ENCODE peak calls at places on chromosome 2, in five cellular contexts. E is GM23338, L is suprapubic skin, D is sigmoid colon, Z is spleen. J is an unnamed sample.

GRCh38 chr2:210481601-210482124 is 5.1 kb upstream of the LANCL1 start:
- DNase-seq in E (peak), L (no peak), D (no peak), Z (no peak), J (no peak)

GRCh38 chr2:219769044-219770030 is 141.9 kb downstream of the SLC4A3 start:
- DNase-seq in E (no peak), L (no peak), D (no peak), Z (no peak), J (no peak)

GRCh38 chr2:179677746-179678505 is 183.5 kb downstream of the ZNF385B start:
- DNase-seq in E (no peak), L (no peak), D (no peak), Z (no peak), J (no peak)

GRCh38 chr2:42860518-42861094 is 68.2 kb upstream of the HAAO start:
- DNase-seq in E (no peak), L (peak), D (peak), Z (no peak), J (no peak)

GRCh38 chr2:120820263-120820884 is 84.7 kb downstream of the GLI2 start:
- DNase-seq in E (no peak), L (no peak), D (peak), Z (peak), J (no peak)

GRCh38 chr2:179788104-179788503 is 73.3 kb downstream of the ZNF385B start:
- DNase-seq in E (no peak), L (no peak), D (no peak), Z (no peak), J (no peak)

GRCh38 chr2:96693286-96694200 is 46.3 kb downstream of the LMAN2L start:
- DNase-seq in E (no peak), L (no peak), D (peak), Z (peak), J (no peak)

GRCh38 chr2:189613650-189614420 is 33.2 kb upstream of the SLC40A1 start:
- DNase-seq in E (no peak), L (no peak), D (no peak), Z (no peak), J (no peak)

GRCh38 chr2:237546876-237547395 is 19.4 kb upstream of the PRLH start:
- DNase-seq in E (no peak), L (no peak), D (no peak), Z (peak), J (no peak)

GRCh38 chr2:212381428-212382102 is 157.0 kb downstream of the ERBB4 start:
- DNase-seq in E (no peak), L (no peak), D (no peak), Z (no peak), J (no peak)

GRCh38 chr2:8259106-8259840 is 422.6 kb upstream of the ID2 start:
- DNase-seq in E (no peak), L (no peak), D (no peak), Z (no peak), J (no peak)

GRCh38 chr2:7706791-7707190 is 789.6 kb downstream of the RNF144A start:
- DNase-seq in E (no peak), L (no peak), D (no peak), Z (no peak), J (no peak)

GRCh38 chr2:236871500-236872001 is 214.1 kb upstream of the COPS8 start:
- DNase-seq in E (no peak), L (peak), D (peak), Z (no peak), J (peak)

GRCh38 chr2:101900375-101900774 is 91.4 kb upstream of the IL1R2 start:
- DNase-seq in E (no peak), L (no peak), D (no peak), Z (no peak), J (no peak)

GRCh38 chr2:72934683-72935610 is 17.6 kb downstream of the EMX1 start:
- DNase-seq in E (peak), L (no peak), D (no peak), Z (peak), J (no peak)

GRCh38 chr2:7840651-7841380 is 841.0 kb upstream of the ID2 start:
- DNase-seq in E (no peak), L (no peak), D (no peak), Z (no peak), J (no peak)

GRCh38 chr2:165161510-165161909 is 42.3 kb downstream of the SCN3A start:
- DNase-seq in E (no peak), L (no peak), D (no peak), Z (no peak), J (no peak)

GRCh38 chr2:231370749-231371429 is 24.6 kb upstream of the B3GNT7 start:
- DNase-seq in E (peak), L (no peak), D (no peak), Z (peak), J (no peak)

GRCh38 chr2:231604685-231605606 is 12.3 kb downstream of the TEX44 start:
- DNase-seq in E (peak), L (peak), D (peak), Z (peak), J (peak)

GRCh38 chr2:143034292-143035074 is 94.7 kb upstream of the ARHGAP15 start:
- DNase-seq in E (peak), L (no peak), D (no peak), Z (no peak), J (peak)

GRCh38 chr2:37526856-37527255 is 144.6 kb downstream of the CDC42EP3 start:
- DNase-seq in E (no peak), L (no peak), D (no peak), Z (no peak), J (no peak)

GRCh38 chr2:11784310-11784709 is 37.9 kb downstream of the LPIN1 start:
- DNase-seq in E (no peak), L (no peak), D (no peak), Z (no peak), J (no peak)

GRCh38 chr2:63018439-63018838 is 32.2 kb upstream of the OTX1 start:
- DNase-seq in E (no peak), L (no peak), D (no peak), Z (no peak), J (no peak)

DNA sequence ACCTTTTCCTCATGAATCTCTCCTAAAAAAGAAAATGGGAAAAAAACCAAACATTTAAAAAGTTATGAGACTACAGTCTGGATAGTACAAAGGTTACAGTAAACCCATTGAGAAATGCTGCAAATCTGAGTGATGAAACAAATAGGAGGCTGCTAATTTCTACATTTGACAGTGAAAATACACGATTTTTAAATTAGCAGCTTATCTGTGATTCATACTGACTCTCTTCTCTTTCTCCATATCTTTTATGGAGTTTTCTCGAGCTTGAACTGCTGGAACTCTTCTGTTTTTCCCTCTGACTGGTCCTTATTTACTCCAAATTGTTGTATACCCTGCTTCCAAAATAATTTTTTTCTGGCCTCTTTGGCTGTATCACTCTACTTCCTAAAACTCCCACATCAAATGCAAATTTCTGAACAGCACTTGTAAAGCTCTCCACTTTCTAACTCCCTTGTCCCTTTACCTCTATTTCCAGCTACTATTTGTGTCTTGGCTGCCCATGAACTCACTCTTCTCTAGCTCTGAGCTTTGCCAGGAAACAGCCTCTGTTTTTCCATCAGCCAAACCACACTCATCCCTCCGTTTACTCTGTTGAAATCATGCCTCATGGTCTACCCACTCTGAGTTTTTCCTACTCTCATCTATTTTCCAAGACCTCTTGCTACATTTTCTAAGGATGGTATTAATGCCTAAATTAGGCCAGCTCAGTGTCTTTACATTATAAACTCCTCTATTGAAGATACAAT is 73.7 kb downstream of the RBMS1 start:
- DNase-seq in E (no peak), L (no peak), D (no peak), Z (no peak), J (no peak)
- TF ChIP-seq POLR2AphosphoS5 in E (no peak), L (no peak), D (no peak), Z (no peak), J (no peak)

GRCh38 chr2:223042284-223042683 is 9.7 kb upstream of the KCNE4 start:
- DNase-seq in E (no peak), L (no peak), D (no peak), Z (no peak), J (no peak)

GRCh38 chr2:223042704-223043118 is 9.3 kb upstream of the KCNE4 start:
- DNase-seq in E (no peak), L (no peak), D (no peak), Z (no peak), J (no peak)

GRCh38 chr2:223043164-223043941 is 8.6 kb upstream of the KCNE4 start:
- DNase-seq in E (no peak), L (no peak), D (no peak), Z (no peak), J (no peak)

GRCh38 chr2:223040527-223040926 is 11.5 kb upstream of the KCNE4 start:
- DNase-seq in E (no peak), L (no peak), D (no peak), Z (no peak), J (no peak)

DNA sequence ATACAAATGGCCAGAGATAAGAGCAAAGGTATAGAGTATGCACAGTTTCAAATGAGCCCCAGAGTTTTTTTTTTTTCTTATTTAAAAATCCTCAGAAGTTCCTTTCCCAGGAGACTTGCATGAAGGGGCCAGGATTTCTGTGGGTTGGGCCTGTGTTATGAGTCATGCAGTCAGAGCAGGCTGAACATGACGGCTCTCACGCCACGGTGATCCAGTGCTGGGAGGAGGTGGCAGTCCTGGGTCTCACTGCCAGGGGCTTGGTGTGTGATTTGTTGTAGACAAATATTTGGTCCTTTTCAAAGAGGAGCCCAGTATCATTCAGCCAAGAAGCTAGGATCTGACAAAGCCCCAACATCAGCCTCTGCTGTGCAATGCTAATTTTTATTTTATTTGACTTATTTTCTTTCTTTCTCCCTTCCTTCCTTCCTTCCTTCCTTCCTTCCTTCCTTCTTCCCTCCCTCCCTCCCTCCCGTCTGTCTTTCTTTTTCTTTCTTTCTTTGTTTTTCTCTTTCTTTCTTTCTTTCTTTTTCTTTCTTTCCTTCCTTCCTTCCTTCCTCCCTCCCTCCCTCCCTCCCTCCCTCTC is 10.4 kb upstream of the KCNE4 start:
- DNase-seq in E (no peak), L (peak), D (peak), Z (no peak), J (peak)
- TF ChIP-seq POLR2AphosphoS5 in E (no peak), L (no peak), D (no peak), Z (no peak), J (no peak)

GRCh38 chr2:172048996-172049503 is 36.3 kb upstream of the DLX1 start:
- DNase-seq in E (no peak), L (no peak), D (no peak), Z (no peak), J (no peak)

GRCh38 chr2:172048195-172048995 is 36.9 kb upstream of the DLX1 start:
- DNase-seq in E (no peak), L (no peak), D (no peak), Z (no peak), J (no peak)

GRCh38 chr2:172047486-172048194 is 37.7 kb upstream of the DLX1 start:
- DNase-seq in E (no peak), L (no peak), D (no peak), Z (no peak), J (no peak)

GRCh38 chr2:172046080-172046678 is 39.1 kb upstream of the DLX1 start:
- DNase-seq in E (no peak), L (no peak), D (no peak), Z (no peak), J (no peak)

GRCh38 chr2:172046866-172047265 is 38.4 kb upstream of the DLX1 start:
- DNase-seq in E (no peak), L (no peak), D (no peak), Z (no peak), J (no peak)
- TF ChIP-seq POLR2AphosphoS5 in E (no peak), L (no peak), D (no peak), Z (no peak), J (no peak)

DNA sequence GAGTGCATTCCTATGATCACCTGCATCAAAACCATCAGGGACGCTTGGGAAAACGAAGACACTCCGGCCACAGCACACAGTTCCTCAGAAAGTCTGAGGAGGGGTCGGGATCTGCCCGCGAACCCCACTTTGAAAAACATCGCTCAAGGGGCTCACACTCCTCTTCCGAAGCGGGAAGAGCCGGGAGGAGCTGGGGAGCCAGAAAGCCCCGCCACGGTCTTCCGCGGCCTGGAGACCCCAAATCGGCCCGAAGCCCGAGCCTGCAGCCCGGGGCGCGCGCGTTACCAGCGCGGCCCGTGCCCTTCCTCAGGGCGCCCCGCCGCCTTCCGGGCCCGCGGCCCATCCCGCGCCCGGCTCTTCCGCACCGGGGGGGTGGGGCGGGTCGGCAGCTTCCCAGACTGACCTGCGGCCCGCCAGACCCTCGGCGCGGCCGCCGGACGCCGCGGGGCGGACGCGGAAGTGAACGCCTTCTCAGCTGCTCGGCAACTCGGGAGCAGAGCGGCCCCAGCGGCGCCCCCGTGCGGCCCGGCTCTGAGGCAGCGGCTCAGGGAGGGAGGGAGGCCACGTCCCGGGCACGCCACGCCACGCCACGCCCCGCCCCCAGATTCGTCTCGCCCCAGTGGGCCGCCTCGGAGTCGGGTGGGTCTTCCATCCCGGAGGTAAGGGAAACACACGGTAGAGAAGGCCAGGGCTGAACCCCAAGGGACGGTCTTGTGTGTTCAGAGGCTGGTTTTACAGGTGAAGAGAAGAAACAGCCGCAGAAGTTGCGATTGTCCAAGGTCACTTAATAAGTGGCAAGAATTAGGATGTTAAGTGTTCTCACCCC is at the start of gene KCTD18:
- DNase-seq in E (peak), L (peak), D (peak), Z (peak), J (peak)
- TF ChIP-seq POLR2AphosphoS5 in E (peak), L (no peak), D (peak), Z (peak), J (peak)

GRCh38 chr2:69645026-69645425 is 1.5 kb upstream of the AAK1 start:
- DNase-seq in E (peak), L (no peak), D (no peak), Z (no peak), J (no peak)

GRCh38 chr2:69641887-69642708 is 1.4 kb downstream of the AAK1 start:
- DNase-seq in E (no peak), L (no peak), D (no peak), Z (no peak), J (no peak)

GRCh38 chr2:69643602-69644505 is at the start of gene AAK1:
- DNase-seq in E (peak), L (peak), D (peak), Z (peak), J (peak)

GRCh38 chr2:69644506-69644979 is 1.0 kb upstream of the AAK1 start:
- DNase-seq in E (no peak), L (no peak), D (no peak), Z (no peak), J (no peak)

DNA sequence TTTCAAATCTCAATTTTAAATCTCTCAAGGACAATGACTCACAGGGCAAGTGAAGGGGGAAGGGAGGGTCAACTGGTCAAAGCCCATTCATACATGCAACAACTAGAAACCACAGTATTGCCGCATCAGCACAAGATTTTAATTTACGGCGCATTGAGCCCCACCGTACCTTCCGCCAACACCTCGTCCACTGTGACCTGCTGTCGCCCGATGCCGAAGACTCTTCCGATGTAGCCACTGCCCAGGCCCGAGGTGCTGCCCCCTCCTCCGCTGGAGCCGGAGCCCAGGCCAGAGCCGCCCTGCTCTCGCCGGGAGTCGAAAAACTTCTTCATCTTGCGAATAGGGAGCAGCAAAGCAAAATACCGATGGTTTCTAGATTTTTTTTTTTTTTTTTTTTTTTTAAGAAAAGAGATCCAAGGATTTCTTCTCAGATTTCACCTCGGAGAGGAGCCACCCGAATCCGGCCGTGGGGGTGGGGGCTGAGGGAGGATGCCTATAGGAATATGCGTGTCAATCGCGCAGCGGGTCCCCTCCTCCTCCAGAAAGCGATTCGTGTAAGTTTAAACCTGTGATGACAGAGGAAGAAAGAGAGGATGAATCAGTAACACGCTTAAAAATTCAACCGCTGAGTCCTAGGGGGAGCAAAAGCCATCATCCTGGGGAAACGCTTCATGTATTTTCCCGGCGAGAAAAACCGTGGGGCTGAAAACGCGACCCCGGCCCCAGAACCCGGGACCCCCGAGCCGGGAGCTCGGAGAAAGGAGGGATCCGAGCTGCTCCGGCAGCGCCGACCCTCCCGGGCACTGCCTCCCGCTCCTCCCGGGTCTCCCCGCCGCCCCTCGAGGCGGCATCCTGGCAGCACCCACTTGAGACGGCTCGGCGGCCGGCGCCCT is 584 bp downstream of the AAK1 start:
- DNase-seq in E (peak), L (peak), D (peak), Z (peak), J (peak)
- TF ChIP-seq POLR2AphosphoS5 in E (no peak), L (no peak), D (no peak), Z (peak), J (no peak)

DNA sequence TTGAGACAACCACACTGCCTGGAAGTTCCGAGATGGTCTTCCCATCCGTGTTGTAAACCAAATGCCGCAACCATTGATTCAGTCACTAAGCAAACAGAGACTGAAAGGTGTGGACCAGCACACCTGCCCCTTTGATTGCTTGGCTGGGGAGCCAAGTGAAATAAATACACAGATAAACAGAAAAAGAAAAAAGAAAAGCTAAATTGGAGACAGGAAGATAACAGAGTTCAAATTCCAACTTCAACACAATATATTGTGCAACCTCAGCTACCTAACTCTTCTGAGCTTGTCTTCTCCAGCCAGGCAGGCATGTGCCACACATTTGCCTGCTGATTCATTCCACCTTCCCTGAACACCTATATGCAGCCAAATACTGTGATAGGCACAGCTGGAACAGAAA is 110.9 kb downstream of the PID1 start:
- DNase-seq in E (no peak), L (no peak), D (no peak), Z (no peak), J (no peak)
- TF ChIP-seq POLR2AphosphoS5 in E (no peak), L (no peak), D (no peak), Z (no peak), J (no peak)